ENCODE peak calls at places on chromosome 1, in nine cellular contexts. E is HL-60; Y is uterus; B is psoas muscle; A is CD8-positive, alpha-beta T cell; O is WERI-Rb-1; I is transverse colon; G is RWPE2; V is tibial artery. P is an unnamed sample. For H3K27me3, the result is how much of the 10 kb centered on the place peaks cover.

GRCh38 chr1:178389441-178389840 is 107.3 kb downstream of the CLEC20A start:
- DNase-seq in E (no peak), Y (no peak), B (no peak), A (no peak), O (no peak), I (no peak), G (no peak), V (no peak), P (no peak)

GRCh38 chr1:236172041-236172579 is 29.8 kb downstream of the GPR137B start:
- DNase-seq in E (no peak), Y (no peak), B (no peak), A (no peak), O (no peak), I (no peak), G (no peak), V (no peak), P (no peak)

GRCh38 chr1:246001821-246002220 is 505.3 kb downstream of the SMYD3 start:
- DNase-seq in E (no peak), Y (no peak), B (no peak), A (no peak), O (no peak), I (no peak), G (no peak), V (no peak), P (no peak)

GRCh38 chr1:30197616-30197934 is 525.8 kb downstream of the MATN1 start:
- DNase-seq in E (no peak), Y (no peak), B (no peak), A (no peak), O (no peak), I (no peak), G (no peak), V (no peak), P (no peak)

GRCh38 chr1:5970623-5971273 is 21.5 kb downstream of the NPHP4 start:
- DNase-seq in E (no peak), Y (no peak), B (no peak), A (no peak), O (no peak), I (no peak), G (no peak), V (no peak), P (no peak)

GRCh38 chr1:66422804-66423203 is 111.1 kb upstream of the SGIP1 start:
- DNase-seq in E (no peak), Y (no peak), B (no peak), A (no peak), O (no peak), I (no peak), G (no peak), V (no peak), P (no peak)

GRCh38 chr1:151867785-151868403 is 14.4 kb upstream of the THEM5 start:
- DNase-seq in E (peak), Y (no peak), B (no peak), A (no peak), O (no peak), I (peak), G (no peak), V (no peak), P (no peak)

GRCh38 chr1:81549588-81550127 is 251.1 kb upstream of the ADGRL2 start:
- DNase-seq in E (no peak), Y (no peak), B (no peak), A (no peak), O (peak), I (no peak), G (no peak), V (no peak), P (peak)

GRCh38 chr1:53125623-53126360 is 16.6 kb downstream of the SLC1A7 start:
- DNase-seq in E (no peak), Y (no peak), B (no peak), A (no peak), O (no peak), I (no peak), G (no peak), V (peak), P (no peak)

GRCh38 chr1:33348194-33348593 is 27.3 kb upstream of the A3GALT2 start:
- DNase-seq in E (no peak), Y (no peak), B (no peak), A (no peak), O (no peak), I (no peak), G (no peak), V (no peak), P (no peak)

DNA sequence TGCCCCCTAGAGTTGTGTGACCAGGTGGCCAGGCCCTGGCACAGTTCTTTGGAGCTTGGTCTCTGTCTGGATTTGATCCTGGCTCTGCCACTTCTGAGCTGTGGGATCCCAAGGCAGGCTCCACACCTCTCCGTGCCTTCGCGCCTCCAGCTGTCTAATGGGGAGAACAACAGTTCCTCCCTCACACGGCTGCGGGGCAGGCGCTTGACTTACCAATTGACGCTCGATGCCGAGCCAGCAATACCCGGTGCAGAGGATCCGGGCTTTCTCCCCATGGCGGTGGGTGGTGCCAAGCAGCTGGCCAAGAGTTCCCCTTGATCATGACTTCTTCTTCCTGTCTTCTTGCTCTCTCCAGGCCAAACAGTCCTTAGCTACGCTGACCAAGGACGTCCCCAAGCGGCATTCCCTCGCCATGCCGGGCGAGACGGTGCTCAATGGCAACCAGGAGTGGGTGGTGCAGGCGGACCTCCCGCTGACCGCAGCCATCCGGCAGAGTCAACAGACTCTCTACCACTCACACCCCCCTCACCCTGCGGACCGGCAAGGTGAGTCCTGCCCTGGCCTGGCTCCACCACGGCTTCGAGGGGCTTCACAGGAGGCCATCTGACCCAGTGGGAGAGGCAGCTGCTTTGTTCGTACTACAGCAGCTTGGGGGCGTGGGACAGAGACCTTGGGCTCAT is 97.7 kb upstream of the TMEM51 start:
- DNase-seq in E (no peak), Y (no peak), B (no peak), A (no peak), O (no peak), I (no peak), G (no peak), V (no peak), P (no peak)
- TF ChIP-seq CTCF in E (no peak), Y (no peak), B (no peak), A (no peak), O (no peak), I (no peak), G (no peak), V (no peak), P (no peak)

GRCh38 chr1:101250219-101250618 is 13.4 kb downstream of the S1PR1 start:
- DNase-seq in E (no peak), Y (no peak), B (no peak), A (no peak), O (no peak), I (no peak), G (no peak), V (no peak), P (no peak)
- H3K4me3 ChIP-seq in E (no peak), Y (no peak), B (no peak), A (no peak), O (no peak), I (no peak), G (no peak), V (no peak), P (no peak)

GRCh38 chr1:204466416-204467405 is 27.9 kb downstream of the PIK3C2B start:
- DNase-seq in E (no peak), Y (no peak), B (peak), A (no peak), O (no peak), I (no peak), G (no peak), V (peak), P (no peak)

GRCh38 chr1:204469304-204469703 is 25.3 kb downstream of the PIK3C2B start:
- DNase-seq in E (no peak), Y (no peak), B (no peak), A (no peak), O (no peak), I (no peak), G (no peak), V (no peak), P (no peak)

GRCh38 chr1:204468206-204468605 is 26.4 kb downstream of the PIK3C2B start:
- DNase-seq in E (no peak), Y (no peak), B (no peak), A (no peak), O (no peak), I (no peak), G (no peak), V (no peak), P (no peak)

GRCh38 chr1:204471687-204472086 is 22.9 kb downstream of the PIK3C2B start:
- DNase-seq in E (no peak), Y (no peak), B (no peak), A (no peak), O (no peak), I (no peak), G (no peak), V (no peak), P (no peak)

DNA sequence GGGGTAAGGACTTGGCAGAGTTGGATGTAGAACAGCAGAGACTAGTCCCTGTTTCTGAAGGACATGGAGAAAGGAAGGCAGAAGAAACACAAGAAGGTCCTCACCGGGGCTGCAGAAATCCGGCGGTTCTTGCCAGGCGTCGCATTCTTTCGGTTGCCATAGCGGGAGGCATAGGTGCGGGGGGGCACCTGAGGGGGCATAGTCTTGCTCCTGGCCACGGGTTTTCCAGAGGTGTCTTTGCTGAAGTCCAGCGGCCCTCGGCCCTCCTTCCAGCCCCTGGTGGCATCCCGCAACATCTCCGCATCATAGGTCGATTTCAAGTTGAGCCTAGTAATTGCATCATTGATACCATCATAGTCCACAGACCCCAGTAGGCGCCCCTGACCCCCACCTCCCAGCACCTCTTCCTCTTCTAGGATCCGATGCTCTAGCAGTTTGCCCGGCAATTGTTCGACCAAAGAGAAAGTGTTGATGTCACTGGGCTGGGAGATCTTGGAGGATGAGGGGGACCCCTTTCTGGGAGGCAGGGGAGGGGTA is 25.8 kb downstream of the PIK3C2B start:
- DNase-seq in E (no peak), Y (no peak), B (no peak), A (no peak), O (no peak), I (no peak), G (no peak), V (no peak), P (no peak)
- H3K27me3 ChIP-seq in E (under half), Y (under half), B (under half), A (under half), O (under half), I (under half), G (under half), V (under half), P (under half)

GRCh38 chr1:190439447-190439846 is 38.2 kb downstream of the BRINP3 start:
- DNase-seq in E (no peak), Y (no peak), B (no peak), A (no peak), O (no peak), I (no peak), G (no peak), V (no peak), P (no peak)

GRCh38 chr1:190436615-190437014 is 41.0 kb downstream of the BRINP3 start:
- DNase-seq in E (no peak), Y (no peak), B (no peak), A (no peak), O (no peak), I (no peak), G (no peak), V (no peak), P (no peak)
- TF ChIP-seq CTCF in E (no peak), Y (no peak), B (no peak), A (no peak), O (no peak), I (peak), G (peak), V (no peak), P (peak)

DNA sequence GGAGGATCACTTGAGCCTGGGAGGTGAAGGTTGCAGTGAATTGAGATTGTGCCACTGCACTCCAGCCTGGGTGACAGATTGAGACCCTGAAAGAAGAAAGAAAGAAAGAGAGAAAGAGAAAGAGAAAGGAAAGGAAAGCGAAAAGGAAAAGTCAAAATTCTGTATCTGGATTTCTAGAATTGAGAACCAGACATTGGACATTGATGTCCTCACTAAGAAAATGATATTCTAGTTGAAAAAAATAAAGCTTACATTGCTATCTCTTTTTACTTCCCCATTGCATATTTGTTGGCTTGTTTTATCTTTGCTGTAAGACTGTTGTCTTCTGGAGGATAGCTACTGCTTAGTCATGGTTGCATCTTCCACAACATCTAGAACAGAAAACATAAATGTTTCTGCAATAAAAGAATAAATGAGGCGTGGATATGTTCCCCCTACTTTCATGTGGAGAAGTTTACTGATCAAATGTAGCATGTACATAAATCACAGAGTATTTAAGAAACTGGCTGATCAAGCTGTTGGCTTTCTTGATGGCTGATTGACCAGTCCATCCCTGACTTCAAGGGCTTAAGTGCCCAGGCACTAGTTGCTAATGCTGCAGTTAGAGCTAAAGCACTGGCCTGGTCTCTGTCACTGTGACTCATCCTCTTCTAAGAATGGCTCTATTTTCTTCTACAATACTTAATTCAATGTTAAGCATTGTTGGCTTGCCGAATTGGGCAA is 17.7 kb downstream of the CD53 start:
- DNase-seq in E (no peak), Y (no peak), B (no peak), A (no peak), O (no peak), I (no peak), G (no peak), V (no peak), P (no peak)
- H3K4me3 ChIP-seq in E (no peak), Y (no peak), B (no peak), A (no peak), O (no peak), I (no peak), G (no peak), V (no peak), P (no peak)

DNA sequence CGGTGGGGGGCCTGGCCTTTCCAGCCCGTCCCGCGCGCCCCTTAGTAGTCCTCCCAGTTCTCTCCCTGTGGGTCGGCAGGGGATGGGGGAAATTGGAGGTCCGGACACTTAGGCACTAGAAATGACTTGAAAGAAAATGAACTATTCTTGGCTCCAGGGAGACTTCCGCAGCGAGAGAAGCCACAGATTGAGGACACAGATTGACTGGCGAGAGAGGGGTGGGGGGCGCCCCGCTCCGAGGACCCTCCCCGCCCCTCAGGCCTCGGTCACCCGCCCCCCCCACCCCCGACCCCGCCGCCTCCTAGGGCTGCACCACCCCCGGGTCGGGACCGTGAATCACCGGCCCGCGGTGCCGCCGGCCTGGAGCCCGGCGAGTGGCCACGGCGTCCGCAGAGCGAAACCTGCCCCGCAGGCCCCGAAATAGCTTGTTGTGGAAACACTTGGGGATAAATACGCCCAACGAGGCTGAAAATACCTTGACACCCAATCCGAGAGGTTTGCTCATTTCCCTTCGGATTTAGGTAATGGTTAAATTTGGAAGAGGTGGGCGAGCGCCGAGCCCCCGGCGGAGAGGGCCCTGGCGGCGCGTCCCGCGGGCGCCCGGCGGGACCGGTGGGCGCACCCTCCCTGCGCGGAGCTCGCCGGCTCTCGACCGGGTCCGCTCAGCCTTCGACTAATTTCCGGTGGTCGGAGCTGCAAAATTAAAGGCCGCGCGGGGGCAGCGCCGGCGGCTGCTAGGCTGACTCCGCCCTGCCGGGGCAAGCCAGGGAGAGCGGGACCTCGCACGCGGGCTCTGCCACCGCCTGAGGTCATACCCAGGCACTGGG is at the start of gene GFI1:
- DNase-seq in E (no peak), Y (no peak), B (peak), A (peak), O (no peak), I (peak), G (no peak), V (no peak), P (no peak)
- H3K27me3 ChIP-seq in E (under half), Y (under half), B (under half), A (under half), O (half or more), I (half or more), G (half or more), V (half or more), P (half or more)

GRCh38 chr1:240111558-240111957 is 19.9 kb downstream of the FMN2 start:
- DNase-seq in E (no peak), Y (no peak), B (no peak), A (no peak), O (no peak), I (peak), G (no peak), V (no peak), P (no peak)
- TF ChIP-seq CTCF in E (no peak), Y (no peak), B (no peak), A (no peak), O (peak), I (peak), G (no peak), V (no peak), P (no peak)